ENCODE peak calls at places on chromosomes 5 and 9, in four cellular contexts. W is RKO; T is CD8-positive, alpha-beta T cell; Y is effector memory CD8-positive, alpha-beta T cell. U is an unnamed sample.

GRCh38 chr5:175464414-175465233 is 13.7 kb upstream of the SFXN1 start:
- DNase-seq in T (peak; percentile 35), W (peak; percentile 58), Y (peak; percentile 51), U (peak; percentile 29)

GRCh38 chr9:132224645-132225044 is 62.8 kb downstream of the NTNG2 start:
- DNase-seq in T (no peak), Y (no peak), W (no peak), U (no peak)

GRCh38 chr5:67732471-67732870 is 483.1 kb upstream of the PIK3R1 start:
- DNase-seq in W (no peak), T (no peak), Y (no peak), U (no peak)

GRCh38 chr9:114367823-114368609 is 19.8 kb downstream of the AKNA start:
- DNase-seq in W (no peak), T (no peak), Y (no peak), U (no peak)

GRCh38 chr5:104071887-104072286 is 509.3 kb upstream of the NUDT12 start:
- DNase-seq in W (no peak), Y (no peak), T (no peak), U (no peak)

GRCh38 chr5:17218353-17219005 is 1.0 kb downstream of the BASP1 start:
- DNase-seq in T (no peak), W (no peak), Y (no peak), U (no peak)

GRCh38 chr9:137756045-137756744 is 121.4 kb upstream of the CACNA1B start:
- DNase-seq in W (no peak), Y (no peak), T (no peak), U (no peak)

GRCh38 chr5:142110046-142110531 is 1.5 kb downstream of the NDFIP1 start:
- DNase-seq in W (peak; percentile 72), T (no peak), Y (no peak), U (no peak)

GRCh38 chr9:68802525-68803015 is 97.5 kb downstream of the PIP5K1B start:
- DNase-seq in Y (no peak), W (no peak), T (no peak), U (no peak)

GRCh38 chr9:105246656-105247162 is 2.3 kb downstream of the SLC44A1 start:
- DNase-seq in Y (no peak), W (no peak), T (no peak), U (no peak)

GRCh38 chr9:101536938-101537337 is 3.3 kb downstream of the RNF20 start:
- DNase-seq in Y (no peak), W (peak; percentile 72), T (no peak), U (no peak)

GRCh38 chr9:21171351-21171750 is 4.9 kb upstream of the IFNA21 start:
- DNase-seq in T (no peak), W (no peak), Y (no peak), U (no peak)

GRCh38 chr9:132560604-132561304 is 21.7 kb upstream of the BARHL1 start:
- DNase-seq in T (no peak), Y (no peak), W (no peak), U (no peak)

GRCh38 chr5:13783731-13784130 is 160.8 kb downstream of the DNAH5 start:
- DNase-seq in T (no peak), W (no peak), Y (no peak), U (no peak)

GRCh38 chr5:33563983-33564908 is 123.5 kb downstream of the TARS1 start:
- DNase-seq in Y (no peak), T (no peak), W (no peak), U (no peak)

GRCh38 chr5:173328896-173329369 is 719 bp upstream of the STC2 start:
- DNase-seq in Y (no peak), W (no peak), T (no peak), U (no peak)

GRCh38 chr9:130310456-130310855 is 44.9 kb downstream of the HMCN2 start:
- DNase-seq in T (no peak), Y (no peak), W (no peak), U (no peak)

GRCh38 chr5:181259974-181260719 is 796 bp downstream of the TRIM52 start:
- DNase-seq in W (no peak), T (no peak), Y (no peak), U (no peak)

GRCh38 chr5:31864015-31864414 is 225.1 kb downstream of the PDZD2 start:
- DNase-seq in Y (no peak), T (no peak), W (no peak), U (no peak)

GRCh38 chr5:121984250-121984649 is 22.5 kb downstream of the SRFBP1 start:
- DNase-seq in W (no peak), Y (no peak), T (no peak), U (no peak)

GRCh38 chr9:68704804-68705635 is at the start of gene PIP5K1B:
- DNase-seq in T (no peak), Y (no peak), W (peak; percentile 68), U (no peak)

GRCh38 chr5:60066502-60066901 is 173.0 kb upstream of the PDE4D start:
- DNase-seq in W (peak; percentile 2), T (no peak), Y (no peak), U (no peak)

GRCh38 chr5:53099546-53099945 is 10.0 kb downstream of the MOCS2 start:
- DNase-seq in T (no peak), Y (no peak), W (no peak), U (no peak)

GRCh38 chr9:16704096-16704488 is 166.4 kb downstream of the BNC2 start:
- DNase-seq in Y (no peak), T (no peak), W (peak; percentile 66), U (no peak)

GRCh38 chr9:33988219-33988890 is 60.3 kb downstream of the UBAP2 start:
- DNase-seq in Y (no peak), T (no peak), W (no peak), U (no peak)

GRCh38 chr9:89837911-89838310 is 233.1 kb downstream of the GADD45G start:
- DNase-seq in Y (no peak), W (no peak), T (no peak), U (no peak)

GRCh38 chr5:170387775-170388174 is 1.4 kb downstream of the KCNMB1 start:
- DNase-seq in W (no peak), Y (no peak), T (no peak), U (no peak)

GRCh38 chr5:86075139-86075538 is 542.6 kb upstream of the COX7C start:
- DNase-seq in Y (no peak), W (no peak), T (no peak), U (no peak)

GRCh38 chr9:114682846-114683245 is 854 bp upstream of the TEX48 start:
- DNase-seq in Y (no peak), T (no peak), W (no peak), U (no peak)

GRCh38 chr5:77641963-77642589 is 3.6 kb upstream of the OTP start:
- DNase-seq in Y (no peak), T (no peak), W (no peak), U (no peak)